ENCODE peak calls at places on chromosome 4, in four cellular contexts. One of them, this sample, is unnamed. For H3K27me3, the result is how much of the 10 kb centered on the place peaks cover.

GRCh38 chr4:52987401-52988056 is 125.4 kb downstream of the RASL11B start:
- DNase-seq in heart left ventricle: no peak
- DNase-seq in NT2/D1: no peak
- DNase-seq in tibial artery: no peak
- DNase-seq in this sample: no peak

GRCh38 chr4:37446016-37446415 is 201.5 kb downstream of the NWD2 start:
- DNase-seq in NT2/D1: no peak
- DNase-seq in tibial artery: no peak
- DNase-seq in heart left ventricle: no peak
- DNase-seq in this sample: no peak

GRCh38 chr4:74364649-74365491 is at the start of gene EREG:
- DNase-seq in tibial artery: no peak
- DNase-seq in NT2/D1: no peak
- DNase-seq in heart left ventricle: peak
- DNase-seq in this sample: no peak

GRCh38 chr4:113952452-113953029 is 26.9 kb downstream of the ARSJ start:
- DNase-seq in NT2/D1: peak
- DNase-seq in tibial artery: no peak
- DNase-seq in heart left ventricle: no peak
- DNase-seq in this sample: no peak

GRCh38 chr4:136935305-136935704 is 597.0 kb downstream of the PCDH18 start:
- DNase-seq in heart left ventricle: no peak
- DNase-seq in tibial artery: no peak
- DNase-seq in NT2/D1: no peak
- DNase-seq in this sample: no peak

GRCh38 chr4:170106899-170107298 is 17.1 kb upstream of the AADAT start:
- DNase-seq in tibial artery: no peak
- DNase-seq in heart left ventricle: no peak
- DNase-seq in NT2/D1: no peak
- DNase-seq in this sample: no peak

GRCh38 chr4:6576512-6576911 is 1.5 kb downstream of the MAN2B2 start:
- DNase-seq in NT2/D1: no peak
- DNase-seq in tibial artery: no peak
- DNase-seq in heart left ventricle: no peak
- DNase-seq in this sample: no peak

GRCh38 chr4:70437212-70437611 is 34.8 kb upstream of the MUC7 start:
- DNase-seq in tibial artery: no peak
- DNase-seq in heart left ventricle: no peak
- DNase-seq in NT2/D1: peak
- DNase-seq in this sample: no peak

GRCh38 chr4:112951362-112951962 is 98.0 kb upstream of the ANK2 start:
- DNase-seq in heart left ventricle: no peak
- DNase-seq in tibial artery: no peak
- DNase-seq in NT2/D1: no peak
- DNase-seq in this sample: no peak

GRCh38 chr4:112082954-112083586 is 62.2 kb upstream of the FAM241A start:
- DNase-seq in tibial artery: no peak
- DNase-seq in heart left ventricle: no peak
- DNase-seq in NT2/D1: no peak
- DNase-seq in this sample: no peak

GRCh38 chr4:42371306-42372063 is 25.8 kb upstream of the SHISA3 start:
- DNase-seq in heart left ventricle: no peak
- DNase-seq in NT2/D1: peak
- DNase-seq in tibial artery: no peak
- DNase-seq in this sample: no peak

GRCh38 chr4:107034091-107034698 is 1.9 kb downstream of the DKK2 start:
- DNase-seq in tibial artery: no peak
- DNase-seq in NT2/D1: no peak
- DNase-seq in heart left ventricle: peak
- DNase-seq in this sample: peak

GRCh38 chr4:27759621-27760020 is 899.0 kb downstream of the STIM2 start:
- DNase-seq in NT2/D1: no peak
- DNase-seq in tibial artery: no peak
- DNase-seq in heart left ventricle: no peak
- DNase-seq in this sample: no peak

GRCh38 chr4:151114986-151115385 is 15.6 kb downstream of the RPS3A start:
- DNase-seq in heart left ventricle: no peak
- DNase-seq in NT2/D1: no peak
- DNase-seq in tibial artery: no peak
- DNase-seq in this sample: no peak

GRCh38 chr4:150337709-150338108 is 244.2 kb upstream of the MAB21L2 start:
- DNase-seq in tibial artery: no peak
- DNase-seq in NT2/D1: no peak
- DNase-seq in heart left ventricle: no peak
- DNase-seq in this sample: no peak

GRCh38 chr4:169210516-169211108 is 60.1 kb downstream of the SH3RF1 start:
- DNase-seq in tibial artery: no peak
- DNase-seq in heart left ventricle: no peak
- DNase-seq in NT2/D1: no peak
- DNase-seq in this sample: no peak

GRCh38 chr4:142706381-142706780 is 139.7 kb downstream of the INPP4B start:
- DNase-seq in heart left ventricle: no peak
- DNase-seq in tibial artery: no peak
- DNase-seq in NT2/D1: no peak
- DNase-seq in this sample: no peak

GRCh38 chr4:8874896-8875680 is 3.4 kb upstream of the HMX1 start:
- DNase-seq in tibial artery: no peak
- DNase-seq in NT2/D1: no peak
- DNase-seq in heart left ventricle: no peak
- DNase-seq in this sample: no peak

GRCh38 chr4:85488416-85488815 is 13.5 kb downstream of the ARHGAP24 start:
- DNase-seq in tibial artery: no peak
- DNase-seq in heart left ventricle: no peak
- DNase-seq in NT2/D1: no peak
- DNase-seq in this sample: no peak

GRCh38 chr4:185847352-185848078 is 35.5 kb upstream of the SORBS2 start:
- DNase-seq in tibial artery: no peak
- DNase-seq in NT2/D1: no peak
- DNase-seq in heart left ventricle: peak
- DNase-seq in this sample: no peak

GRCh38 chr4:129429566-129430339 is 333.8 kb downstream of the C4orf33 start:
- DNase-seq in NT2/D1: no peak
- DNase-seq in heart left ventricle: no peak
- DNase-seq in tibial artery: no peak
- DNase-seq in this sample: no peak

GRCh38 chr4:54098375-54098774 is 1.6 kb upstream of the GSX2 start:
- DNase-seq in NT2/D1: no peak
- DNase-seq in tibial artery: no peak
- DNase-seq in heart left ventricle: no peak
- DNase-seq in this sample: no peak

GRCh38 chr4:129623233-129623632 is 527.3 kb downstream of the C4orf33 start:
- DNase-seq in NT2/D1: no peak
- DNase-seq in tibial artery: no peak
- DNase-seq in heart left ventricle: no peak
- DNase-seq in this sample: no peak

GRCh38 chr4:1603413-1604135 is 80.5 kb downstream of the FAM53A start:
- DNase-seq in NT2/D1: no peak
- DNase-seq in tibial artery: no peak
- DNase-seq in heart left ventricle: no peak
- DNase-seq in this sample: no peak

DNA sequence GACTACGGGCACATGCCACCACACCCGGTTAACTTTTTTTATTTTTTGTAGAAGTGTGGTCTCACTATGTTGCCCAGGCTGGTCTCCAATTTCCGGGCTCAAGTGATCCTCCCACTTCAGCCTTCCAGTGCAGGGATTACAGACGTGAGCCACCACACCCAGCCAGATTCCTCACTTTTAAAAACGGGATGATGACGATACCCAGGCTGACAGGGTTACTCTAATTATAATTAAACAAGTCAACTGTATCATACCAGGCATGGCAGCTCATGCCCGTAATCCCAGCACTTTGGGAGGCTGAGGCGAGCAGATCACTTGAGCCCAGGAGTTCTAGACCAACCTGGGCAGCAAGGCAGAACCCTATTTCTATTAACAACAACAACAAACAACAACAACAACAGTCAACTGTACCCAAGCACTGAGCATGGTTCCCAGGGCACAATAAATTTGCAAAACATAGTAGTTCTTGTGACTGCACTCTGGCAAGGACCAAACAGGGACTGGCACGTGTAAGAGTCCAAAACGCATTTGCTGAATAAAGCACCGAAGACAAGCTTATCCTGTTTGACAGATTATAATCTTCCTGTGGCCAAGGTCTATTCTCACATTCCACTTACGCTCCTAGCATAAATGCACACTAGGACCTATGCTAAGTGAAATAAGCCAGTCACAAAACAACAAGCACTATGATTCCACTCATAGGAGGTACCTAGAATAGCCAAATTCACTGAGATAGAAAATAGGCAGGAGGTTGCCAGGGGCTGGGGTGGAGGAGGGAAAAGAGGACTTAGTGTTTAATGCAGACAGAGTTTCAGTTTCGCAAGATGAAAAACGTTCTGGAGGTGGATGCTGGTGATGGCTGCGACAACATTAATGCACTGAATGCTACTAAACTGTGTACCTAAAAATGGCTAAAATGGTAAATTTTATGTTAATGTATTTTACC is 77.5 kb downstream of the IRF2 start:
- DNase-seq in tibial artery: no peak
- DNase-seq in NT2/D1: no peak
- DNase-seq in heart left ventricle: no peak
- DNase-seq in this sample: no peak
- H3K4me3 ChIP-seq in tibial artery: no peak
- H3K4me3 ChIP-seq in NT2/D1: no peak
- H3K4me3 ChIP-seq in heart left ventricle: no peak
- H3K4me3 ChIP-seq in this sample: no peak

DNA sequence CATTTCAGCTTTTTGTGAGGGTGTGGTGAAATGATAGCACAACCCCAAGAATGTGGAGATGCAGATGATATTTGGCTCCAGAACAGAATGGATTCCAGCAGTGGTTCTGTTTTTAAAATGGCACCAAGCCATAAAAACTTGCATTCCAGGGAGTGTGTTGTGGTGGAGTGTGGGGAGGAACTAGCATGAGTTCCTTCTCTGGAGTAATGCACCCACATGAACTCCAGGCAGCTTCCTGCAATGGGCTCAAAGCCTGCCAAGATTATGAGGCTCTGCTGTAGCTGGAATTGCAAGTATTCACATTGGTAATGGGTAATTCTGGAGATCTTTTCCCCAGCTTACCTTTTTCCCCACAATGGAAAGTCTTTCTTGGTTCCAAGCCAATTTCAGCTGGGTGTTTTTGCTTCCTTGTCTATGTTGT is 161.4 kb downstream of the RAB28 start:
- DNase-seq in NT2/D1: no peak
- DNase-seq in tibial artery: no peak
- DNase-seq in heart left ventricle: no peak
- DNase-seq in this sample: no peak
- H3K27me3 ChIP-seq in NT2/D1: under half
- H3K27me3 ChIP-seq in tibial artery: under half
- H3K27me3 ChIP-seq in heart left ventricle: under half
- H3K27me3 ChIP-seq in this sample: under half

GRCh38 chr4:10114607-10115006 is 2.0 kb downstream of the WDR1 start:
- DNase-seq in tibial artery: no peak
- DNase-seq in NT2/D1: no peak
- DNase-seq in heart left ventricle: no peak
- DNase-seq in this sample: no peak
- H3K4me3 ChIP-seq in tibial artery: peak
- H3K4me3 ChIP-seq in NT2/D1: no peak
- H3K4me3 ChIP-seq in heart left ventricle: peak
- H3K4me3 ChIP-seq in this sample: peak

GRCh38 chr4:87971866-87972265 is 3.6 kb upstream of the SPP1 start:
- DNase-seq in heart left ventricle: no peak
- DNase-seq in NT2/D1: no peak
- DNase-seq in tibial artery: no peak
- DNase-seq in this sample: no peak
- H3K27me3 ChIP-seq in heart left ventricle: under half
- H3K27me3 ChIP-seq in NT2/D1: under half
- H3K27me3 ChIP-seq in tibial artery: under half
- H3K27me3 ChIP-seq in this sample: under half

DNA sequence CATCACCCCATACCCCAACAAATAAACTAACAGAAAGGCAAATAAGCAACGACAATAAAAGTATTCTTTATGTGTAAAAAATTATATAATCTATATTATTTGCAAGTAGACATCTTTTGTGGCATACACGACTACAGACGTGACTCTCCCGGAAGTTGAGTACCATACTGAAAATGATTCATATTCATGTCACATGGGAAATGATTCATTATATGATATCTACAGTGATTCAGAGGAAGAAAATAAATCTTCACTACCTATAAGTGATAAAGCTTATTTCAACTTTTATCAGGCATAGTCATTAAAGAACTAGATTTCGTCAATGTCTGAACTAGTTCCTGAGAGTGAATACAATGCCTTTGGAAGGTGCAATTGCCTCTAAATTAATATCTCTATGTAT is 4.6 kb upstream of the ANTXR2 start:
- DNase-seq in NT2/D1: no peak
- DNase-seq in heart left ventricle: no peak
- DNase-seq in tibial artery: no peak
- DNase-seq in this sample: no peak
- H3K4me3 ChIP-seq in NT2/D1: no peak
- H3K4me3 ChIP-seq in heart left ventricle: no peak
- H3K4me3 ChIP-seq in tibial artery: no peak
- H3K4me3 ChIP-seq in this sample: no peak

DNA sequence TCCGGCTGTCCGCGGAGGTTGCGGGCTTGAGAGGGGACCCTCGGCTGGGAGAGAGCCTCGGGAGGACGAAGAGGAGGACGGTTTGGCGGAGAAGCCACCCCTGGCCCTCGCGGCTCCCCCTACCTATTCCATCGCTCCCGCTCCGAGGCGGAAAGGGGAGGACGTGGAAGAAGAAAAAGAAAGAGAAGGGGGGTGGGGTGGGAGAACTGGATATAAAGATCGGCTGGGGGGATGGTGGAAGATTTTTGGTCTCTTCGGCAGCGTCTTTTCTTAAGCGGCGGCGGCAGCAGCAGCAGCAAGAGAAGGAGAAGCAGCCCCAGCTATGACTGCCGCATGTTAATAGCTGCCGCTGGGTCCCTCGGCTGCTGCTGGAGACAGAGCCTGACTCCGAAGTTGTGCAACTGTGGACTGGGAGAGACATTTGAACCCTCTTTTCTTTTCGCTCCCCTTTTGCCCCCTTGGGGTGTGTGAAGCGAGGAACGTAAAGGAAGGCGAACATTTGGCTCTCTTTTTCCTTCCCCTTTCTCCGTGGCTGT is 933 bp downstream of the ADGRL3 start:
- DNase-seq in tibial artery: no peak
- DNase-seq in NT2/D1: no peak
- DNase-seq in heart left ventricle: peak
- DNase-seq in this sample: no peak
- H3K27me3 ChIP-seq in tibial artery: under half
- H3K27me3 ChIP-seq in NT2/D1: under half
- H3K27me3 ChIP-seq in heart left ventricle: under half
- H3K27me3 ChIP-seq in this sample: under half

GRCh38 chr4:159268607-159269006 is 165.7 kb downstream of the RAPGEF2 start:
- DNase-seq in tibial artery: no peak
- DNase-seq in NT2/D1: no peak
- DNase-seq in heart left ventricle: no peak
- DNase-seq in this sample: no peak
- H3K4me3 ChIP-seq in tibial artery: peak
- H3K4me3 ChIP-seq in NT2/D1: no peak
- H3K4me3 ChIP-seq in heart left ventricle: peak
- H3K4me3 ChIP-seq in this sample: no peak

GRCh38 chr4:7868430-7868775 is 71.3 kb downstream of the AFAP1 start:
- DNase-seq in tibial artery: no peak
- DNase-seq in heart left ventricle: no peak
- DNase-seq in NT2/D1: no peak
- DNase-seq in this sample: no peak
- H3K27me3 ChIP-seq in tibial artery: under half
- H3K27me3 ChIP-seq in heart left ventricle: under half
- H3K27me3 ChIP-seq in NT2/D1: under half
- H3K27me3 ChIP-seq in this sample: under half